ENCODE peak calls at places on chromosomes 1 and 21, in six cellular contexts. C, B, Y, N, K and R are unnamed samples.

GRCh38 chr21:46229133-46229922 is 754 bp upstream of the LSS start:
- DNase-seq in C (no peak), N (no peak), B (no peak), K (no peak), Y (no peak), R (no peak)

GRCh38 chr21:42247716-42248115 is 28.8 kb downstream of the ABCG1 start:
- DNase-seq in N (no peak), B (no peak), Y (no peak), C (no peak), K (no peak), R (no peak)

GRCh38 chr1:50995651-50996050 is 25.6 kb downstream of the CDKN2C start:
- DNase-seq in Y (no peak), C (no peak), N (no peak), K (no peak), B (no peak), R (no peak)

GRCh38 chr1:14321413-14321812 is 277.1 kb upstream of the KAZN start:
- DNase-seq in B (no peak), N (no peak), K (no peak), Y (no peak), C (no peak), R (no peak)

GRCh38 chr1:236156512-236157208 is 14.3 kb downstream of the GPR137B start:
- DNase-seq in C (no peak), B (no peak), N (no peak), Y (no peak), K (peak), R (peak)

GRCh38 chr1:101291562-101292035 is 54.8 kb downstream of the S1PR1 start:
- DNase-seq in C (peak), B (peak), Y (no peak), N (peak), K (no peak), R (peak)

GRCh38 chr1:202623075-202623474 is 87.2 kb downstream of the SYT2 start:
- DNase-seq in K (no peak), C (peak), N (peak), Y (peak), B (no peak), R (no peak)

GRCh38 chr1:248857749-248858095 is 1.2 kb downstream of the ZNF692 start:
- DNase-seq in N (no peak), Y (no peak), K (no peak), C (no peak), B (no peak), R (no peak)

GRCh38 chr1:205492201-205492667 is 12.2 kb upstream of the CDK18 start:
- DNase-seq in N (no peak), Y (no peak), K (no peak), B (no peak), C (no peak), R (no peak)

GRCh38 chr1:17258116-17258757 is 9.3 kb downstream of the PADI3 start:
- DNase-seq in K (no peak), B (no peak), C (no peak), N (peak), Y (no peak), R (no peak)

GRCh38 chr21:29230541-29231275 is 68.0 kb upstream of the BACH1 start:
- DNase-seq in N (no peak), K (no peak), B (no peak), Y (no peak), C (peak), R (no peak)

GRCh38 chr1:23646086-23646485 is 45.5 kb upstream of the RPL11 start:
- DNase-seq in B (no peak), K (no peak), N (no peak), Y (no peak), C (no peak), R (no peak)

GRCh38 chr1:19547814-19548213 is 62.5 kb upstream of the CAPZB start:
- DNase-seq in C (no peak), B (no peak), N (no peak), Y (no peak), K (no peak), R (no peak)

GRCh38 chr1:17673335-17674075 is 81.6 kb upstream of the ACTL8 start:
- DNase-seq in N (no peak), B (no peak), C (no peak), K (no peak), Y (no peak), R (no peak)

GRCh38 chr1:159197767-159198557 is 6.7 kb upstream of the ACKR1 start:
- DNase-seq in B (peak), K (no peak), C (peak), Y (peak), N (peak), R (peak)

GRCh38 chr1:206703647-206704046 is 18.9 kb downstream of the MAPKAPK2 start:
- DNase-seq in B (no peak), Y (no peak), N (no peak), C (no peak), K (no peak), R (no peak)

GRCh38 chr1:8702121-8702520 is 115.3 kb downstream of the RERE start:
- DNase-seq in B (no peak), K (no peak), N (peak), Y (peak), C (peak), R (no peak)

GRCh38 chr1:100187912-100188311 is 9.9 kb upstream of the LRRC39 start:
- DNase-seq in K (no peak), B (no peak), Y (no peak), N (peak), C (peak), R (no peak)

GRCh38 chr1:188489336-188490112 is 1660.8 kb downstream of the PLA2G4A start:
- DNase-seq in Y (peak), N (peak), K (no peak), B (no peak), C (no peak), R (no peak)

GRCh38 chr1:91099746-91100621 is 78.1 kb upstream of the ZNF644 start:
- DNase-seq in C (no peak), B (no peak), Y (no peak), N (no peak), K (no peak), R (no peak)

GRCh38 chr21:41662161-41662560 is 104.7 kb downstream of the RIPK4 start:
- DNase-seq in K (no peak), Y (no peak), B (no peak), N (no peak), C (no peak), R (no peak)

GRCh38 chr1:31421404-31422040 is 8.5 kb downstream of the SERINC2 start:
- DNase-seq in C (peak), N (peak), B (no peak), Y (peak), K (no peak), R (no peak)

GRCh38 chr21:46119565-46120271 is 21.8 kb downstream of the COL6A2 start:
- DNase-seq in Y (no peak), B (no peak), N (no peak), C (no peak), K (no peak), R (peak)

GRCh38 chr1:15282810-15283474 is 35.9 kb downstream of the FHAD1 start:
- DNase-seq in C (no peak), K (no peak), B (no peak), N (no peak), Y (peak), R (no peak)

GRCh38 chr1:44237721-44238457 is 24.6 kb downstream of the DMAP1 start:
- DNase-seq in K (peak), N (peak), Y (no peak), C (peak), B (no peak), R (no peak)

GRCh38 chr1:99648107-99648506 is 2.2 kb downstream of the PALMD start:
- DNase-seq in C (no peak), Y (peak), K (no peak), B (no peak), N (no peak), R (no peak)

GRCh38 chr1:170768929-170769328 is 105.0 kb downstream of the PRRX1 start:
- DNase-seq in N (no peak), Y (no peak), B (no peak), C (no peak), K (no peak), R (no peak)

GRCh38 chr21:33936221-33937038 is 20.8 kb upstream of the ATP5PO start:
- DNase-seq in Y (no peak), C (no peak), K (peak), B (no peak), N (peak), R (no peak)

GRCh38 chr1:81635816-81636215 is 164.9 kb upstream of the ADGRL2 start:
- DNase-seq in B (no peak), Y (no peak), K (no peak), N (no peak), C (peak), R (no peak)

GRCh38 chr1:110210604-110211502 is 739 bp downstream of the KCNC4 start:
- DNase-seq in Y (peak), K (peak), N (peak), B (no peak), C (peak), R (no peak)

GRCh38 chr21:37338671-37339526 is 27.7 kb upstream of the DYRK1A start:
- DNase-seq in N (peak), B (peak), K (no peak), C (peak), Y (peak), R (no peak)

GRCh38 chr1:206761369-206761768 is 9.2 kb upstream of the IL19 start:
- DNase-seq in Y (no peak), B (no peak), C (peak), K (no peak), N (no peak), R (no peak)

GRCh38 chr21:45865106-45865835 is 116.3 kb upstream of the COL6A1 start:
- DNase-seq in N (peak), B (peak), C (peak), Y (no peak), K (no peak), R (no peak)

GRCh38 chr1:229273507-229274232 is 2.8 kb downstream of the RAB4A start:
- DNase-seq in B (no peak), Y (peak), N (peak), K (no peak), C (peak), R (no peak)

GRCh38 chr1:110211503-110212164 is 1.5 kb downstream of the KCNC4 start:
- DNase-seq in K (peak), C (no peak), N (no peak), Y (no peak), B (no peak), R (no peak)

GRCh38 chr1:223106856-223107255 is 36.2 kb downstream of the TLR5 start:
- DNase-seq in K (no peak), C (peak), N (no peak), B (no peak), Y (no peak), R (no peak)
- TF ChIP-seq CTCF in K (no peak), C (no peak), N (no peak), B (no peak), Y (no peak), R (no peak)

DNA sequence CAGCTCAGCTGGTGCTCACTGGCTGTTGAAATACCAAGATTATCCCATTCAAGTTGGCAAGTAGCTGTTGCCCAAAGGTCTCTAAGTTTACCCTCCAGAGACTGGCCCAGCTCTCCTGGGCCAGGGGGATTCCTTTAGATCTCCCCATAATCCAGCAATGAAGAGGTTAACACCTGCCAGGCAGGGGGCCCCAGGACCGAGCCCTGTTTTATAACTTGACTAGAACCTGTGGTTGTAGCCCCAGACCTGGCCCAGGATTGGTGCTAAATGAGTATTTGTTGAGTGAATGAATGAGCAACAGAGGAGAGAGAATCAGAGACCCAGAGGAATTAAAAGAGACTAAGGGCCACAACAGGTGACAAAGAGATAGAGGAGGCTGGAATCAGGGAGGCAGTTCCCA is 2.6 kb upstream of the RHBG start:
- DNase-seq in Y (no peak), B (no peak), C (no peak), N (no peak), K (no peak), R (no peak)
- TF ChIP-seq CTCF in Y (no peak), B (no peak), C (no peak), N (no peak), K (no peak), R (no peak)

GRCh38 chr21:43619856-43620255 is 39.4 kb downstream of the HSF2BP start:
- DNase-seq in Y (peak), K (no peak), B (no peak), C (no peak), N (peak), R (no peak)
- TF ChIP-seq CTCF in Y (no peak), K (no peak), B (peak), C (peak), N (peak), R (no peak)

GRCh38 chr1:74223453-74223852 is 11.7 kb upstream of the TNNI3K start:
- DNase-seq in K (no peak), C (no peak), B (no peak), Y (no peak), N (no peak), R (no peak)

DNA sequence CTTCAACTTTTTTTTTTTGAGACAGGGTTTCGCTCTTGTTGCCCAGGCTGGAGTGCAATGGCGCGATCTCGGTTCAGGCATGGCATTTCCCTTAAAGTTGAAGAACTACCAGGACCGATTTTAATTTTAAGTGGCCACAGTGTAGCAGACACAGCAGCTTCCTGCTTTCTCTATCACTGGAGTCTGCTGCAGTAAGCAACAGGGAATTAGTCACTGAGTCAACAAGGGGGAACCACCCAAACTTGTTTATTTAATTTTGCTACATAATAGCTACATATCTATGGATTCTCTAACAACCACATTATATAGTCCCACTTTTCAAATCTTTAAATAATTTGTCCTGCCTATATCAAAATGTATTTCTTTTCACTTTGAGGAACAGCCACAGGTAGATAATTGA is 12.5 kb upstream of the TNNI3K start:
- DNase-seq in K (no peak), C (no peak), N (peak), B (no peak), Y (peak), R (no peak)
- TF ChIP-seq CTCF in K (no peak), C (no peak), N (no peak), B (no peak), Y (no peak), R (no peak)

GRCh38 chr21:25639167-25639921 is at the start of gene JAM2:
- DNase-seq in Y (peak), K (peak), C (peak), B (no peak), N (peak), R (no peak)
- TF ChIP-seq CTCF in Y (no peak), K (no peak), C (no peak), B (peak), N (no peak), R (no peak)